ENCODE peak calls at places on chromosomes 13 and 19, in five cellular contexts. G is cardiac fibroblast, C is left lung, R is HFF-Myc, D is transverse colon. W is an unnamed sample.

GRCh38 chr13:114130131-114130707 is 2.2 kb downstream of the RASA3 start:
- DNase-seq in G (no peak), D (no peak), R (no peak), C (no peak), W (no peak)

GRCh38 chr13:61286148-61286745 is 129.4 kb downstream of the PCDH20 start:
- DNase-seq in R (no peak), G (no peak), D (no peak), C (no peak), W (no peak)

GRCh38 chr13:97574926-97575325 is 141.0 kb downstream of the RAP2A start:
- DNase-seq in D (peak), C (no peak), G (peak), R (no peak), W (peak)

GRCh38 chr19:15369594-15369891 is 10.0 kb downstream of the AKAP8 start:
- DNase-seq in C (no peak), G (no peak), D (no peak), R (no peak), W (no peak)

GRCh38 chr19:5048727-5049553 is 80.0 kb downstream of the KDM4B start:
- DNase-seq in R (no peak), D (peak), C (no peak), G (peak), W (peak)

GRCh38 chr13:59480857-59481256 is 682.9 kb downstream of the DIAPH3 start:
- DNase-seq in C (no peak), G (no peak), D (no peak), R (no peak), W (no peak)

GRCh38 chr19:15038304-15038703 is 11.0 kb upstream of the CASP14 start:
- DNase-seq in C (no peak), D (no peak), R (no peak), G (no peak), W (peak)

GRCh38 chr13:84296386-84296785 is 414.1 kb upstream of the SLITRK1 start:
- DNase-seq in G (no peak), C (no peak), D (no peak), R (no peak), W (no peak)

GRCh38 chr19:658916-659839 is 3.8 kb downstream of the RNF126 start:
- DNase-seq in R (no peak), G (peak), C (no peak), D (peak), W (no peak)

GRCh38 chr19:18439025-18439909 is 1.3 kb upstream of the ISYNA1 start:
- DNase-seq in C (no peak), R (no peak), D (no peak), G (peak), W (peak)

GRCh38 chr19:47263169-47263560 is 6.8 kb downstream of the CCDC9 start:
- DNase-seq in C (no peak), G (no peak), R (no peak), D (no peak), W (no peak)

GRCh38 chr19:5217171-5217570 is 123.4 kb downstream of the PTPRS start:
- DNase-seq in G (no peak), D (no peak), C (no peak), R (no peak), W (no peak)

GRCh38 chr13:29849731-29850212 is 645 bp downstream of the UBL3 start:
- DNase-seq in R (no peak), G (peak), C (peak), D (peak), W (peak)

GRCh38 chr13:64912141-64912540 is 2318.0 kb downstream of the PCDH9 start:
- DNase-seq in G (peak), D (no peak), C (no peak), R (peak), W (peak)

GRCh38 chr13:25874907-25875306 is 176.9 kb downstream of the SHISA2 start:
- DNase-seq in D (peak), R (no peak), G (no peak), C (no peak), W (no peak)

GRCh38 chr19:2503521-2504109 is 27.7 kb downstream of the GADD45B start:
- DNase-seq in R (peak), C (no peak), G (peak), D (no peak), W (peak)

GRCh38 chr19:18220632-18221275 is 5.5 kb downstream of the PDE4C start:
- DNase-seq in C (no peak), D (no peak), R (no peak), G (no peak), W (no peak)

GRCh38 chr13:113915786-113916329 is 52.0 kb upstream of the GAS6 start:
- DNase-seq in G (no peak), C (no peak), D (no peak), R (no peak), W (no peak)

GRCh38 chr13:107742544-107742943 is 472.8 kb downstream of the LIG4 start:
- DNase-seq in C (no peak), D (no peak), R (no peak), G (no peak), W (no peak)
- TF ChIP-seq CTCF in C (no peak), D (no peak), R (no peak), G (no peak), W (peak)

GRCh38 chr13:36454121-36454520 is 21.8 kb downstream of the CCNA1 start:
- DNase-seq in D (no peak), R (no peak), G (no peak), C (no peak), W (no peak)
- H3K4me3 ChIP-seq in D (no peak), R (no peak), G (no peak), C (no peak), W (no peak)

GRCh38 chr19:35216833-35217707 is 11.5 kb downstream of the FAM187B start:
- DNase-seq in G (no peak), D (peak), R (no peak), C (no peak), W (no peak)
- TF ChIP-seq CTCF in G (no peak), D (no peak), R (no peak), C (no peak), W (no peak)

DNA sequence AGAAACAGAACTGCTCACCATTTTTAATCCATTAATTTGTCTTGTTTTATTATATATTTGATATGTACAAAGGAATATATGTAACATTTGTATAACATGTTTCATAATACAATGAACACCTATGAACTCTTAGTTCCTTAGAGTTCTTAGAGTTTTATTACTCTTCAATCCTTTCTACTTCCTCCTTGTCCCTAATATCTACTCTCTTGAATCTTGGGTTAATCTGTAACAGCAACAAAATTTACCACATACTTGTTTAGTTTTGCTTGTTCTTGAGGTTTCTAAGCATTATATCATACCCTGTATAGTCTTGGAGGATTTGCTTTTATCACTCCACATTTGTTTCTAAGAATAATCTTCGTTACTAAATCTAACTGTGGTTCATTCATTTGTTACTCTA is 151.4 kb downstream of the PDS5B start:
- DNase-seq in C (no peak), D (no peak), G (no peak), R (no peak), W (no peak)
- H3K4me3 ChIP-seq in C (no peak), D (peak), G (no peak), R (no peak), W (no peak)

GRCh38 chr19:12769689-12770088 is 5.7 kb downstream of the HOOK2 start:
- DNase-seq in G (no peak), D (peak), R (no peak), C (peak), W (no peak)
- TF ChIP-seq CTCF in G (no peak), D (no peak), R (no peak), C (no peak), W (no peak)

DNA sequence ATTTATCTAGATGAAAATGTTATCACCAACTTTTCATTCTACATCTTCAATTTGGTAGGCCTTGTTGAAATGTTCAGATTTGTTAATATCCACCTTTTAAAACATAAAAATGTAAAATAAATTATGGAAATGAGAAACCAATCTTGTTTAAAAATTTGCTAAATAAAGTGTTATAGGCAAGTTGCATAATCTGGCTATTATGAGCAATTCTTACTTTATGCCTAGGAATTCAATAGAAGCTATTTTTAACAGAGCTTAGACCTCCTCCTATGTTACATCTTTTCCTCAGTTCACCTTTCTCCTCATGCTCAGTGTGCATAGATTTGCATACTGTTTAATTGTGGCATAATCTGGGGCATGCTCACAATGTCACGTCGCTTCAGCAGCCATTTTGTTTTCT is 87.9 kb upstream of the POSTN start:
- DNase-seq in R (no peak), C (no peak), G (no peak), D (no peak), W (no peak)
- H3K4me3 ChIP-seq in R (no peak), C (no peak), G (no peak), D (no peak), W (no peak)

GRCh38 chr13:27339299-27339698 is 68.7 kb downstream of the RASL11A start:
- DNase-seq in D (peak), R (peak), C (no peak), G (peak), W (peak)
- TF ChIP-seq CTCF in D (no peak), R (peak), C (peak), G (peak), W (peak)

W was measured in choroid plexus epithelial cell.